ENCODE peak calls at places on chromosomes 4 and X, in four cellular contexts. W, Z, U and K are unnamed samples.
A peak's percentile ranks its signal among the peaks of the same experiment; 100 is the strongest.

GRCh38 chrX:85244411-85245210 is 820 bp downstream of the ZNF711 start:
- DNase-seq in W (no peak), Z (no peak), U (no peak), K (no peak)

GRCh38 chrX:7068939-7069367 is 78.6 kb upstream of the STS start:
- DNase-seq in W (no peak), Z (no peak), U (peak; percentile 60), K (no peak)

GRCh38 chr4:71426381-71427042 is 87.7 kb downstream of the SLC4A4 start:
- DNase-seq in W (no peak), Z (no peak), U (no peak), K (no peak)

GRCh38 chr4:22473268-22473667 is 42.6 kb downstream of the ADGRA3 start:
- DNase-seq in W (no peak), Z (no peak), U (no peak), K (no peak)

GRCh38 chr4:53916431-53916889 is 147.9 kb downstream of the CHIC2 start:
- DNase-seq in W (no peak), Z (no peak), U (no peak), K (no peak)

GRCh38 chrX:43655961-43656494 is at the start of gene MAOA:
- DNase-seq in W (no peak), Z (no peak), U (peak; percentile 53), K (no peak)

GRCh38 chrX:22078117-22078516 is 46.0 kb downstream of the PHEX start:
- DNase-seq in W (no peak), Z (no peak), U (no peak), K (no peak)

GRCh38 chrX:133849676-133850075 is 135.7 kb downstream of the GPC3 start:
- DNase-seq in W (no peak), Z (no peak), U (no peak), K (no peak)

GRCh38 chrX:46165411-46165810 is 379.8 kb downstream of the ZNF674 start:
- DNase-seq in W (no peak), Z (no peak), U (no peak), K (no peak)

GRCh38 chr4:3523628-3524221 is 8.5 kb downstream of the LRPAP1 start:
- DNase-seq in W (no peak), Z (no peak), U (no peak), K (no peak)

GRCh38 chr4:8575457-8575856 is 4.7 kb upstream of the GPR78 start:
- DNase-seq in W (no peak), Z (no peak), U (no peak), K (no peak)

GRCh38 chrX:132004728-132005127 is 18.4 kb upstream of the STK26 start:
- DNase-seq in W (no peak), Z (no peak), U (no peak), K (no peak)

GRCh38 chr4:107640157-107640556 is 79.9 kb downstream of the PAPSS1 start:
- DNase-seq in W (no peak), Z (no peak), U (no peak), K (no peak)

GRCh38 chr4:89829470-89830138 is 7.4 kb downstream of the SNCA start:
- DNase-seq in W (no peak), Z (no peak), U (no peak), K (peak; percentile 94)

GRCh38 chr4:189059996-189060570 is 880.6 kb upstream of the FRG1 start:
- DNase-seq in W (no peak), Z (no peak), U (no peak), K (no peak)

GRCh38 chr4:111537861-111538260 is 607.4 kb upstream of the FAM241A start:
- DNase-seq in W (no peak), Z (no peak), U (no peak), K (no peak)

GRCh38 chrX:9765737-9766098 is at the start of gene GPR143:
- DNase-seq in W (no peak), Z (no peak), U (peak; percentile 55), K (no peak)

DNA sequence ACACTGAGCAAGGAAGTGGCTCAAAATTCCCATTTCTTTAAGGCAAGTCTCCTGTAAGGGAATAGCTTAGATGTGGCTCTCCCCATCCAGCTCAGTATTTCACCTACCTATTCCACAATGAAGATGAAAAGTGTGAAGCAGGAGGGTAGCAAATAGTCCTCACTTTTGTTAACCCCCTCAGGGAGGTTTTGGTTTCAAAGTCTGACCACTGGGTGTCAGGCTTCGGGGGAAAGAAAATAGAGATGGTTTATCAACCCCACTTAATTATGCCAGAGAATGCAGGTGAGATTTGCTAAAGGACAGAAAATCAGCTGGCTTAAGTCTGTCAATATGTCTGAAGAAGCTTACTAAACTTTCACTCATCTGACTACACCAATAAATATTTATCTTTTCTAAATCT is 69.5 kb downstream of the DHX15 start:
- DNase-seq in W (no peak), Z (no peak), U (no peak), K (no peak)
- TF ChIP-seq CTCF in W (no peak), Z (peak; percentile 45), U (peak; percentile 60), K (peak; percentile 17)

DNA sequence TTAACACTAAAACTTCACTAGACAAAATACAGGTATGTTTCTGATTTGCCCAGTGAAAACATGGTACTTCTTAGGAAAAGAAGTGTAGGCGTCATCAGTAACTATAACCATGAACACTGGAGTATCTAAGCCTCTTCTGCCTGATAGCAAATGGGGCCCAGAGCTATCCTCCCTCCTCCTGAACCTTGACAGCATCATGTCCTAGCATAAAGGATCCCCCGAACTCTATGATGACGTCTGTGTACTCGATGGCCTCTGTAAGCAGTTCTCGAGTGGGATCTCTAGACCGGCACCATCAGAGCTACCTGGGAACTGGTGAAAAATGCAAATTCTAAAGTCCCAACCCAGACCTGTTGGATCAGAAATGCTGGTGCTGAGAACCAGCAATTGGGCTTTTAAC is 36.3 kb upstream of the MTNR1A start:
- DNase-seq in W (no peak), Z (no peak), U (no peak), K (no peak)
- H3K9ac ChIP-seq in W (no peak overlapping the region), Z (no peak overlapping the region), U (no peak overlapping the region), K (no peak overlapping the region)

DNA sequence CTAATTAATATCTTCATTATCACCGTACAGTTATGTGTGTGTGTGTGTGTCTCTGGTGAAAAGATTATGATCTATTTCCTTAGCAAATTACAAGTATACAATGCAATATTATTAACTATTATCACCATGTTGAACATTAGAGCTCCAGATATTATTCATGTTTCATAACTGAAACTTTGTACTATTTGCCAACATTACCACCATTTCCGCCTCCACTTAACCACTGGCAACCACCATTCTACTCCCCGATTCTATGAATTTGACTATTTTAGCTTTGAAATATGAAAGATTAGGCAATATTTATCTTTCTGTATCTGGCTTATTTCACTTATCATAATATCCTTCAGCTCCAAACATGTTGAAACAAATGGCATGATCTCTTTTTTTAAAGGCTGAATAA is 717.9 kb downstream of the ARAP2 start:
- DNase-seq in W (no peak), Z (no peak), U (no peak), K (no peak)
- H3K4me1 ChIP-seq in W (peaks cover 5% of the 10 kb centered on the region), Z (no peaks in the 10 kb centered on the region), U (no peaks in the 10 kb centered on the region), K (no peaks in the 10 kb centered on the region)

GRCh38 chr4:74794341-74794801 is at the start of gene BTC:
- DNase-seq in W (no peak), Z (peak; percentile 43), U (peak; percentile 58), K (peak; percentile 84)

GRCh38 chr4:74790652-74791051 is 3.7 kb downstream of the BTC start:
- DNase-seq in W (no peak), Z (no peak), U (no peak), K (no peak)

GRCh38 chr4:74796631-74797030 is 2.3 kb upstream of the BTC start:
- DNase-seq in W (no peak), Z (no peak), U (no peak), K (no peak)

GRCh38 chr4:74789518-74789917 is 4.8 kb downstream of the BTC start:
- DNase-seq in W (no peak), Z (no peak), U (no peak), K (no peak)

GRCh38 chr4:74793757-74794340 is 474 bp downstream of the BTC start:
- DNase-seq in W (peak; percentile 66), Z (no peak), U (peak; percentile 91), K (peak; percentile 96)
- TF ChIP-seq CTCF in W (peak; percentile 79), Z (peak; percentile 82), U (peak; percentile 64), K (peak; percentile 93)

GRCh38 chrX:2401201-2401589 is 99.6 kb downstream of the DHRSX start:
- DNase-seq in W (no peak), Z (no peak), U (no peak), K (no peak)
- H3K9ac ChIP-seq in W (no peak overlapping the region), Z (peak overlapping the region; percentile 70), U (no peak overlapping the region), K (no peak overlapping the region)

GRCh38 chr4:145485120-145485519 is 3.5 kb downstream of the SMAD1 start:
- DNase-seq in W (no peak), Z (no peak), U (no peak), K (no peak)

GRCh38 chr4:145486603-145487002 is 5.0 kb downstream of the SMAD1 start:
- DNase-seq in W (no peak), Z (no peak), U (no peak), K (no peak)

GRCh38 chr4:145482209-145483021 is 762 bp downstream of the SMAD1 start:
- DNase-seq in W (no peak), Z (peak; percentile 16), U (peak; percentile 52), K (peak; percentile 53)

GRCh38 chr4:145481942-145482208 is 222 bp downstream of the SMAD1 start:
- DNase-seq in W (no peak), Z (no peak), U (no peak), K (no peak)

GRCh38 chr4:145484240-145484846 is 2.7 kb downstream of the SMAD1 start:
- DNase-seq in W (no peak), Z (no peak), U (no peak), K (no peak)
- H3K4me1 ChIP-seq in W (no peaks in the 10 kb centered on the region), Z (peaks cover 22% of the 10 kb centered on the region), U (no peaks in the 10 kb centered on the region), K (peaks cover 42% of the 10 kb centered on the region)

DNA sequence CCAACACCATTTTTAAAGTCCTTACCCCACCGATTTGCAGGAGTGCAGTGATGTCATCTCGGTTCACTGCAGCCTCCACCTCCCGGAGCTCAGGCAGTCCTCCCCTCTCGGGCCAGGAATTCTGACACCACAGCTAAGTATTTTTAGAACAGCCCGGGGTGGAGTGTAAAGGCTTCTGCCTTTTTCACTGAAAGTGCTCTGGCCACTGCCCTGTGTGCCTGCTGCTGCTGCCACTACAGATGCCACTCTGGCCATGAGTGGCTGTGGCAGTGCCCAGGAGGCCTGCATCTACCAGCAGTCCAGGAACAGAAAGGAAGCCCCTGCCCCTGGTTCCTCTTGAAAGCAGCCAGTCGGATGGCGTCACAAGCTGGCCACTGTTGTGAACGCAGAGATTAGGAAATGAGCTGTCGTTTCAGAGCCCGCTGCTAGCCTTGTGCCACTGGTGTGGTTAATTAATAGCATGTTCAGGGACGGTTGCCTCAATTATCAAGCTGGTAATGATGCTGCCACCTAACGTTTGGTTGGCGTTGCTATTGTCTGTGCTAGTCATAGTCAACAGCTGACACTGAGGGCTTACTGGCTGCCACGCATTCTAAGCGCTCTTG is 23.6 kb upstream of the TBC1D14 start:
- DNase-seq in W (no peak), Z (no peak), U (no peak), K (no peak)
- TF ChIP-seq CTCF in W (peak; percentile 2), Z (peak; percentile 27), U (peak; percentile 37), K (no peak)

DNA sequence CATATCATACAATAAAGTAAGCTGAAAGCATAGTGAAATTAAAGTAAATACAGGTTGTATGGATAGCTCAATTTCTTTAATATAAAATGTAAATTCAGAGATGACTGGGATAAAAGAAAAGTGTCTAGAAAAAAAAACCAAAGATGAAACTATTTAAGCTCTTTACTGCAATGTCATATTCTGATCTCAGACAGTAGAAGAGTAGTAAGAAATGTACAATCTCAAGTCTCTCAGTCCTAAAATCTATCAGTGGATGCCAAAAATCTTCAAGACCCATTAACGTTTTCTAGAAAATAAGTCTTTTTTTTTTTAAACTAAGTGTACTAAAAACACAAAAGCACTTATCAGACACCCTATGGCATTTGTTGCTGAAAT is 13.8 kb downstream of the MGARP start:
- DNase-seq in W (no peak), Z (no peak), U (no peak), K (no peak)
- H3K9ac ChIP-seq in W (no peak overlapping the region), Z (peak overlapping the region; percentile 24), U (no peak overlapping the region), K (peak overlapping the region; percentile 29)

GRCh38 chr4:168852387-168852786 is 157.7 kb downstream of the CBR4 start:
- DNase-seq in W (no peak), Z (no peak), U (no peak), K (no peak)
- H3K4me1 ChIP-seq in W (peaks cover 6% of the 10 kb centered on the region), Z (no peaks in the 10 kb centered on the region), U (peaks cover 8% of the 10 kb centered on the region), K (peaks cover 45% of the 10 kb centered on the region)